ENCODE peak calls at places on chromosome 14, in six cellular contexts. Z is progenitor cell of endocrine pancreas; L is K562; G is hypothalamus; O is A549; W is central memory CD4-positive, alpha-beta T cell. J is an unnamed sample.

GRCh38 chr14:104342435-104343293 is 204.3 kb downstream of the KIF26A start:
- DNase-seq in Z (no peak), L (no peak), G (no peak), O (no peak), W (no peak), J (no peak)

GRCh38 chr14:36020120-36021029 is 156.1 kb downstream of the PTCSC3 start:
- DNase-seq in Z (no peak), L (no peak), G (no peak), O (no peak), W (no peak), J (no peak)

GRCh38 chr14:91349481-91350074 is 68.0 kb downstream of the CCDC88C start:
- DNase-seq in Z (no peak), L (no peak), G (no peak), O (no peak), W (peak; percentile 79), J (no peak)

GRCh38 chr14:99413972-99414371 is 66.7 kb downstream of the SETD3 start:
- DNase-seq in Z (no peak), L (no peak), G (no peak), O (no peak), W (no peak), J (no peak)

GRCh38 chr14:32473476-32473875 is 144.4 kb downstream of the AKAP6 start:
- DNase-seq in Z (no peak), L (no peak), G (no peak), O (peak; percentile 64), W (no peak), J (peak; percentile 74)

GRCh38 chr14:79044894-79045624 is 874.9 kb downstream of the NRXN3 start:
- DNase-seq in Z (no peak), L (no peak), G (no peak), O (peak; percentile 46), W (no peak), J (peak; percentile 88)

GRCh38 chr14:96576359-96576758 is 74.2 kb downstream of the PAPOLA start:
- DNase-seq in Z (no peak), L (no peak), G (no peak), O (no peak), W (no peak), J (no peak)

GRCh38 chr14:52012635-52013034 is 23.3 kb downstream of the RTRAF start:
- DNase-seq in Z (no peak), L (no peak), G (no peak), O (no peak), W (no peak), J (no peak)

GRCh38 chr14:64721899-64722298 is 17.7 kb downstream of the PLEKHG3 start:
- DNase-seq in Z (no peak), L (no peak), G (no peak), O (no peak), W (no peak), J (no peak)

GRCh38 chr14:23568600-23569310 is 1.2 kb upstream of the AP1G2 start:
- DNase-seq in Z (no peak), L (no peak), G (no peak), O (peak; percentile 42), W (no peak), J (no peak)

GRCh38 chr14:23125006-23125405 is 6.0 kb upstream of the CEBPE start:
- DNase-seq in Z (no peak), L (no peak), G (no peak), O (no peak), W (no peak), J (no peak)

GRCh38 chr14:58167891-58168290 is 15.9 kb upstream of the ARMH4 start:
- DNase-seq in Z (no peak), L (no peak), G (no peak), O (no peak), W (no peak), J (no peak)

GRCh38 chr14:97380539-97380941 is 583.4 kb downstream of the VRK1 start:
- DNase-seq in Z (no peak), L (no peak), G (no peak), O (peak; percentile 1), W (no peak), J (no peak)

GRCh38 chr14:46691819-46692218 is 40.2 kb upstream of the RPL10L start:
- DNase-seq in Z (no peak), L (no peak), G (no peak), O (no peak), W (no peak), J (no peak)

GRCh38 chr14:78752789-78753188 is 582.6 kb downstream of the NRXN3 start:
- DNase-seq in Z (no peak), L (no peak), G (no peak), O (peak; percentile 6), W (no peak), J (no peak)

GRCh38 chr14:29216316-29216715 is 449.7 kb downstream of the FOXG1 start:
- DNase-seq in Z (no peak), L (no peak), G (no peak), O (no peak), W (no peak), J (no peak)

GRCh38 chr14:64196668-64197411 is 97.3 kb downstream of the ESR2 start:
- DNase-seq in Z (peak; percentile 22), L (no peak), G (peak; percentile 20), O (no peak), W (peak; percentile 18), J (no peak)

GRCh38 chr14:94115068-94115591 is 4.6 kb downstream of the IFI27 start:
- DNase-seq in Z (no peak), L (no peak), G (no peak), O (no peak), W (no peak), J (no peak)

J was measured in epithelial cell of proximal tubule.